ENCODE peak calls at places on chromosomes 7 and 10, in six cellular contexts. One of them, this sample, is unnamed.

GRCh38 chr10:132882481-132882951 is 59.9 kb downstream of the CFAP46 start:
- DNase-seq in HepG2: no peak
- DNase-seq in A549: no peak
- DNase-seq in GM12878: no peak
- DNase-seq in K562: no peak
- DNase-seq in endothelial cell of umbilical vein: no peak
- DNase-seq in this sample: no peak

GRCh38 chr7:10889266-10889898 is 84.3 kb upstream of the PHF14 start:
- DNase-seq in A549: peak
- DNase-seq in GM12878: no peak
- DNase-seq in endothelial cell of umbilical vein: peak
- DNase-seq in HepG2: peak
- DNase-seq in K562: peak
- DNase-seq in this sample: peak

GRCh38 chr10:92699518-92700272 is 9.9 kb downstream of the HHEX start:
- DNase-seq in K562: no peak
- DNase-seq in A549: peak
- DNase-seq in GM12878: no peak
- DNase-seq in HepG2: no peak
- DNase-seq in endothelial cell of umbilical vein: peak
- DNase-seq in this sample: peak

GRCh38 chr7:73606801-73607691 is 17.3 kb downstream of the MLXIPL start:
- DNase-seq in GM12878: no peak
- DNase-seq in K562: peak
- DNase-seq in A549: peak
- DNase-seq in endothelial cell of umbilical vein: peak
- DNase-seq in HepG2: peak
- DNase-seq in this sample: peak

GRCh38 chr10:97701438-97702064 is 12.0 kb upstream of the MARVELD1 start:
- DNase-seq in K562: peak
- DNase-seq in A549: peak
- DNase-seq in endothelial cell of umbilical vein: peak
- DNase-seq in HepG2: peak
- DNase-seq in GM12878: no peak
- DNase-seq in this sample: peak

GRCh38 chr7:49669692-49670260 is 103.7 kb upstream of the VWC2 start:
- DNase-seq in A549: no peak
- DNase-seq in K562: no peak
- DNase-seq in endothelial cell of umbilical vein: no peak
- DNase-seq in GM12878: no peak
- DNase-seq in HepG2: no peak
- DNase-seq in this sample: no peak

GRCh38 chr10:101130984-101131961 is at the start of gene TLX1:
- DNase-seq in endothelial cell of umbilical vein: no peak
- DNase-seq in A549: no peak
- DNase-seq in HepG2: no peak
- DNase-seq in GM12878: no peak
- DNase-seq in K562: peak
- DNase-seq in this sample: peak

GRCh38 chr7:121547341-121548092 is 151.4 kb upstream of the FAM3C start:
- DNase-seq in endothelial cell of umbilical vein: peak
- DNase-seq in K562: peak
- DNase-seq in HepG2: peak
- DNase-seq in A549: peak
- DNase-seq in GM12878: no peak
- DNase-seq in this sample: peak

GRCh38 chr10:1535337-1535957 is 201.9 kb downstream of the ADARB2 start:
- DNase-seq in K562: no peak
- DNase-seq in GM12878: no peak
- DNase-seq in endothelial cell of umbilical vein: no peak
- DNase-seq in HepG2: no peak
- DNase-seq in A549: no peak
- DNase-seq in this sample: no peak

GRCh38 chr7:128066858-128067257 is 35.6 kb upstream of the LRRC4 start:
- DNase-seq in GM12878: no peak
- DNase-seq in endothelial cell of umbilical vein: no peak
- DNase-seq in A549: no peak
- DNase-seq in K562: no peak
- DNase-seq in HepG2: no peak
- DNase-seq in this sample: no peak

GRCh38 chr7:104945599-104945956 is 68.4 kb upstream of the KMT2E start:
- DNase-seq in endothelial cell of umbilical vein: peak
- DNase-seq in GM12878: no peak
- DNase-seq in HepG2: no peak
- DNase-seq in A549: no peak
- DNase-seq in K562: no peak
- DNase-seq in this sample: no peak

GRCh38 chr7:144670251-144670650 is 165.6 kb downstream of the TPK1 start:
- DNase-seq in endothelial cell of umbilical vein: peak
- DNase-seq in HepG2: no peak
- DNase-seq in GM12878: no peak
- DNase-seq in K562: no peak
- DNase-seq in A549: no peak
- DNase-seq in this sample: peak

GRCh38 chr7:682810-683209 is 43.7 kb upstream of the DNAAF5 start:
- DNase-seq in A549: no peak
- DNase-seq in HepG2: no peak
- DNase-seq in K562: no peak
- DNase-seq in GM12878: no peak
- DNase-seq in endothelial cell of umbilical vein: no peak
- DNase-seq in this sample: no peak

GRCh38 chr7:75888464-75889222 is 9.8 kb downstream of the RHBDD2 start:
- DNase-seq in A549: no peak
- DNase-seq in HepG2: no peak
- DNase-seq in GM12878: no peak
- DNase-seq in K562: no peak
- DNase-seq in endothelial cell of umbilical vein: no peak
- DNase-seq in this sample: no peak

GRCh38 chr10:86411281-86411841 is 44.8 kb upstream of the GRID1 start:
- DNase-seq in K562: no peak
- DNase-seq in HepG2: peak
- DNase-seq in A549: peak
- DNase-seq in endothelial cell of umbilical vein: peak
- DNase-seq in GM12878: peak
- DNase-seq in this sample: peak

GRCh38 chr7:134209322-134210015 is 82.3 kb downstream of the LRGUK start:
- DNase-seq in HepG2: no peak
- DNase-seq in GM12878: no peak
- DNase-seq in A549: no peak
- DNase-seq in K562: peak
- DNase-seq in endothelial cell of umbilical vein: no peak
- DNase-seq in this sample: no peak

GRCh38 chr7:4831723-4832495 is 29.9 kb downstream of the PAPOLB start:
- DNase-seq in HepG2: no peak
- DNase-seq in A549: no peak
- DNase-seq in endothelial cell of umbilical vein: no peak
- DNase-seq in K562: no peak
- DNase-seq in GM12878: no peak
- DNase-seq in this sample: no peak

GRCh38 chr7:50534690-50535290 is 30.4 kb downstream of the DDC start:
- DNase-seq in HepG2: peak
- DNase-seq in K562: peak
- DNase-seq in endothelial cell of umbilical vein: peak
- DNase-seq in A549: peak
- DNase-seq in GM12878: no peak
- DNase-seq in this sample: peak

GRCh38 chr7:93779115-93779514 is 111.4 kb downstream of the TFPI2 start:
- DNase-seq in A549: no peak
- DNase-seq in endothelial cell of umbilical vein: no peak
- DNase-seq in HepG2: no peak
- DNase-seq in K562: no peak
- DNase-seq in GM12878: no peak
- DNase-seq in this sample: no peak

GRCh38 chr7:157667731-157668130 is 330.9 kb downstream of the DNAJB6 start:
- DNase-seq in GM12878: no peak
- DNase-seq in K562: no peak
- DNase-seq in A549: no peak
- DNase-seq in endothelial cell of umbilical vein: no peak
- DNase-seq in HepG2: no peak
- DNase-seq in this sample: no peak

GRCh38 chr7:157667261-157667660 is 330.5 kb downstream of the DNAJB6 start:
- DNase-seq in endothelial cell of umbilical vein: no peak
- DNase-seq in A549: no peak
- DNase-seq in K562: no peak
- DNase-seq in GM12878: no peak
- DNase-seq in HepG2: no peak
- DNase-seq in this sample: no peak

GRCh38 chr7:157664866-157665633 is 328.2 kb downstream of the DNAJB6 start:
- DNase-seq in HepG2: no peak
- DNase-seq in endothelial cell of umbilical vein: no peak
- DNase-seq in K562: no peak
- DNase-seq in GM12878: no peak
- DNase-seq in A549: no peak
- DNase-seq in this sample: no peak

GRCh38 chr7:157668221-157668883 is 331.5 kb downstream of the DNAJB6 start:
- DNase-seq in A549: no peak
- DNase-seq in endothelial cell of umbilical vein: no peak
- DNase-seq in HepG2: no peak
- DNase-seq in K562: no peak
- DNase-seq in GM12878: no peak
- DNase-seq in this sample: peak

GRCh38 chr7:157666530-157667040 is 329.8 kb downstream of the DNAJB6 start:
- DNase-seq in K562: no peak
- DNase-seq in GM12878: no peak
- DNase-seq in endothelial cell of umbilical vein: no peak
- DNase-seq in HepG2: no peak
- DNase-seq in A549: no peak
- DNase-seq in this sample: no peak
- TF ChIP-seq MAX in K562: no peak
- TF ChIP-seq MAX in GM12878: no peak
- TF ChIP-seq MAX in endothelial cell of umbilical vein: no peak
- TF ChIP-seq MAX in HepG2: no peak
- TF ChIP-seq MAX in A549: no peak
- TF ChIP-seq MAX in this sample: no peak

DNA sequence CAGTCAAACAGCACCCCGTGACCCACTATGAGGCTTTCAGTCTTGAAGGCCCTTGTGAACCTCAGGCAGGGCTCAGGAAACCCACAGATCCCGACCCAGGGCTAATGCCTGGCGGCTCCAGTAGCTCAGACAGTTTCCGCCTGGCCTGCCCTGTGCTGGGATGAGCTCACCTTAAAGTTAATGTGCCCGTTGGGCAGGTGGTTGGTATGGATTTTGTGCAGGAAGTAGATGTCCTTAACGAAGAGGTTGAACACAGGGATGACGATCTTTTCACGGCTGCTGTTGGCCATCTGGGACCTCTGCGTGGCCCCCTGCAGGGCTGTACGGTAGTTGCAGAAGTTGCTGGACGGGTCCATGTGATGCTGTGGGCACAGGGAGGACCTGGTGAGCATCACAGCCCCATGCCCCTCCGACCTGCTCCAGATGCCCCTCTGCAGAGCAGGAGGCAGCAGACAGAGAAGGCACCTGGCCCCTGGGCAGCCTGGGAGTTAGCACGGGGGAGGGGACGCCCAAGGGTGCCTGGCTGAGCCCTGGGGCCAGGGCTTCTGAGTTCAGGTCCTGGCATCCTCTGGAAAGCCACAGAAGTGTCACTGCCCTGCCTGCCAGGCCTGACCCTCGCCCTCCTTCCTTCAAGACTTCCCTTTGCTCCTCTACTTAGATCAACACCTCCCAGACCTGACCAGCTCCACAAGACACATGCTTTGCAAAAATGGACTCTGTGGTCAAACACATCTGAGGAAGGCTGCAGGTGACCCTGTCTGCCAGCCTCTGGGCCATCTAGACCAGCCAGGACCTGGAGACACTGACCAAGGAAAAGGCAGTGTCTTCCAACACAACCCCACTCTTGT is 59.8 kb downstream of the CSGALNACT2 start:
- DNase-seq in endothelial cell of umbilical vein: no peak
- DNase-seq in HepG2: peak
- DNase-seq in A549: peak
- DNase-seq in K562: peak
- DNase-seq in GM12878: no peak
- DNase-seq in this sample: peak
- TF ChIP-seq MYC in endothelial cell of umbilical vein: no peak
- TF ChIP-seq MYC in HepG2: no peak
- TF ChIP-seq MYC in A549: no peak
- TF ChIP-seq MYC in K562: no peak
- TF ChIP-seq MYC in GM12878: no peak
- TF ChIP-seq MYC in this sample: no peak

GRCh38 chr10:124626759-124627380 is 117.3 kb downstream of the FAM53B start:
- DNase-seq in A549: no peak
- DNase-seq in HepG2: no peak
- DNase-seq in K562: no peak
- DNase-seq in GM12878: peak
- DNase-seq in endothelial cell of umbilical vein: no peak
- DNase-seq in this sample: no peak
- H3K4me3 ChIP-seq in A549: no peak
- H3K4me3 ChIP-seq in HepG2: no peak
- H3K4me3 ChIP-seq in K562: no peak
- H3K4me3 ChIP-seq in GM12878: no peak
- H3K4me3 ChIP-seq in endothelial cell of umbilical vein: no peak
- H3K4me3 ChIP-seq in this sample: no peak

GRCh38 chr7:78437118-78437517 is 638.5 kb downstream of the PHTF2 start:
- DNase-seq in GM12878: no peak
- DNase-seq in HepG2: peak
- DNase-seq in endothelial cell of umbilical vein: no peak
- DNase-seq in A549: no peak
- DNase-seq in K562: no peak
- DNase-seq in this sample: no peak
- TF ChIP-seq MAX in GM12878: no peak
- TF ChIP-seq MAX in HepG2: no peak
- TF ChIP-seq MAX in endothelial cell of umbilical vein: no peak
- TF ChIP-seq MAX in A549: no peak
- TF ChIP-seq MAX in K562: no peak
- TF ChIP-seq MAX in this sample: no peak

DNA sequence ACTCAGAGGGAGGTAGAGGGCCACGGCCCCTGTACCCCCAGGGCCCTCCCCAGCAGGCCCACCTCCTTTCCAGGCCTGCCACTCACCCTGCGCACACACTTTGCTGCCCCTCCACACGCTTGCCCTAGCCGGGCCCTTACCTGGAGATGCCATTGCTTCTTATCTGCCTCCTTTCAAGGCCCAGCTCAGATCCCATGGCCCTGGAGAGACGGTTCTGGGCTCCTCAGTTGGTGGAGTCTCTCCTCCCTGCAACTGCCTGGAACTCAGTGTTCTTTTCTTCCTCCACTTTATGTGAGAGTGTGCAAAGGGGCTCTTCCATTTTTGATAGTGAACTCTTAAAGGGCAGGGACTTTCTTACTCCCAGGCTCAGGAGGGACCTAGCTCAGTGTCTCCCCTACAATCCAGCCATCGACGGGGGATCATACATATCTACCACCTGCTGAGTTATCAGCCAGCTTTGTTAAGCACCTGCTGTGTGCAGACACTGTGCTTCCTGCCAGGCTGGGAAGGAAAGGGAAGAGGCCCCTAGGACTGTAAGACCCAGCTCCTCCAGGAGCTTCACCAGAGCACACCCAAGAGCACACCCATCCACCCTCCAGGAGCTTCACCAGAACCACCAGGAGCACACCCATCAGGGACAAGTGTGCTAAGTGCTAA is 89.3 kb upstream of the MACROH2A2 start:
- DNase-seq in A549: no peak
- DNase-seq in endothelial cell of umbilical vein: no peak
- DNase-seq in K562: no peak
- DNase-seq in GM12878: no peak
- DNase-seq in HepG2: no peak
- DNase-seq in this sample: no peak
- TF ChIP-seq MYC in A549: no peak
- TF ChIP-seq MYC in endothelial cell of umbilical vein: no peak
- TF ChIP-seq MYC in K562: no peak
- TF ChIP-seq MYC in GM12878: no peak
- TF ChIP-seq MYC in HepG2: no peak
- TF ChIP-seq MYC in this sample: no peak